ENCODE peak calls at places on chromosomes 3 and 15, in eight cellular contexts. U is psoas muscle, A is ovary, T is esophagus muscularis mucosa, G is heart left ventricle, Z is brain microvascular endothelial cell, P is endothelial cell of umbilical vein, W is right atrium auricular region. C is an unnamed sample.

GRCh38 chr15:70761046-70761445 is 2.3 kb downstream of the UACA start:
- DNase-seq in P (no peak), W (no peak), T (no peak), G (no peak), A (no peak), Z (no peak), U (no peak), C (no peak)

GRCh38 chr3:30319713-30320112 is 286.7 kb upstream of the TGFBR2 start:
- DNase-seq in U (no peak), P (peak; percentile 60), Z (peak; percentile 49), G (no peak), T (no peak), W (peak; percentile 68), A (no peak), C (peak; percentile 14)

GRCh38 chr15:98121514-98121913 is 161.0 kb downstream of the ARRDC4 start:
- DNase-seq in G (no peak), T (no peak), Z (no peak), U (no peak), W (no peak), P (no peak), A (no peak), C (no peak)

GRCh38 chr3:133833880-133834620 is 28.4 kb downstream of the SRPRB start:
- DNase-seq in W (peak; percentile 13), Z (no peak), U (no peak), T (no peak), P (no peak), A (no peak), G (no peak), C (no peak)

GRCh38 chr3:32865364-32865763 is 47.6 kb downstream of the TRIM71 start:
- DNase-seq in T (no peak), A (no peak), U (no peak), G (no peak), W (no peak), P (peak; percentile 18), Z (no peak), C (no peak)

GRCh38 chr3:172125963-172126403 is 86.6 kb downstream of the FNDC3B start:
- DNase-seq in A (no peak), U (peak; percentile 59), T (no peak), Z (peak; percentile 49), W (peak; percentile 90), P (peak; percentile 56), G (no peak), C (peak; percentile 74)

GRCh38 chr15:72315706-72316370 is 4.1 kb downstream of the CELF6 start:
- DNase-seq in U (no peak), A (no peak), Z (no peak), P (no peak), W (no peak), T (peak; percentile 82), G (no peak), C (no peak)

GRCh38 chr3:190496859-190497258 is 17.0 kb upstream of the IL1RAP start:
- DNase-seq in G (no peak), P (no peak), Z (no peak), W (no peak), T (no peak), U (no peak), A (no peak), C (no peak)

GRCh38 chr3:9770276-9770812 is 597 bp upstream of the CAMK1 start:
- DNase-seq in T (peak; percentile 97), G (peak; percentile 89), W (peak; percentile 91), A (peak; percentile 100), Z (no peak), U (peak; percentile 91), P (no peak), C (peak; percentile 91)

GRCh38 chr3:25428003-25428861 is at the start of gene RARB:
- DNase-seq in G (peak; percentile 72), P (peak; percentile 98), Z (peak; percentile 99), A (peak; percentile 78), W (peak; percentile 93), U (peak; percentile 53), T (peak; percentile 94), C (peak; percentile 59)

GRCh38 chr3:185337231-185337816 is 25.6 kb upstream of the MAP3K13 start:
- DNase-seq in T (no peak), P (no peak), A (no peak), W (no peak), U (no peak), G (no peak), Z (no peak), C (no peak)

GRCh38 chr3:13553686-13554085 is 4.8 kb downstream of the FBLN2 start:
- DNase-seq in U (no peak), P (no peak), G (peak; percentile 49), A (no peak), Z (no peak), W (no peak), T (no peak), C (no peak)

GRCh38 chr3:183393625-183394024 is 34.8 kb downstream of the MCF2L2 start:
- DNase-seq in U (no peak), W (no peak), P (no peak), G (no peak), A (no peak), Z (no peak), T (no peak), C (no peak)

GRCh38 chr3:197522183-197522715 is 33.5 kb downstream of the BDH1 start:
- DNase-seq in T (no peak), A (no peak), G (no peak), W (no peak), P (peak; percentile 81), U (no peak), Z (no peak), C (no peak)

GRCh38 chr3:42066516-42067181 is 24.5 kb upstream of the TRAK1 start:
- DNase-seq in W (no peak), G (peak; percentile 17), P (peak; percentile 91), Z (peak; percentile 81), U (no peak), A (no peak), T (no peak), C (peak; percentile 73)

GRCh38 chr3:127072221-127072771 is 89.4 kb downstream of the PLXNA1 start:
- DNase-seq in G (peak; percentile 25), Z (no peak), A (no peak), U (no peak), P (no peak), T (no peak), W (no peak), C (no peak)

GRCh38 chr3:49668861-49669260 is 5.3 kb upstream of the APEH start:
- DNase-seq in T (no peak), A (no peak), W (no peak), U (no peak), Z (no peak), G (no peak), P (no peak), C (no peak)
- H3K4me3 ChIP-seq in T (no peak overlapping the region), A (no peak overlapping the region), W (no peak overlapping the region), U (no peak overlapping the region), Z (no peak overlapping the region), G (no peak overlapping the region), P (no peak overlapping the region), C (no peak overlapping the region)

GRCh38 chr3:14861451-14862302 is 42.9 kb downstream of the FGD5 start:
- DNase-seq in P (no peak), T (no peak), A (no peak), G (no peak), W (no peak), U (no peak), Z (no peak), C (no peak)

GRCh38 chr3:14864131-14864530 is 45.4 kb downstream of the FGD5 start:
- DNase-seq in G (no peak), W (no peak), T (no peak), Z (no peak), P (no peak), A (no peak), U (no peak), C (no peak)

GRCh38 chr3:14862661-14863230 is 44.0 kb downstream of the FGD5 start:
- DNase-seq in T (no peak), U (no peak), Z (no peak), A (no peak), G (no peak), P (peak; percentile 28), W (no peak), C (no peak)

GRCh38 chr3:14862303-14862660 is 43.5 kb downstream of the FGD5 start:
- DNase-seq in G (no peak), P (no peak), Z (no peak), U (no peak), A (no peak), T (no peak), W (no peak), C (no peak)

DNA sequence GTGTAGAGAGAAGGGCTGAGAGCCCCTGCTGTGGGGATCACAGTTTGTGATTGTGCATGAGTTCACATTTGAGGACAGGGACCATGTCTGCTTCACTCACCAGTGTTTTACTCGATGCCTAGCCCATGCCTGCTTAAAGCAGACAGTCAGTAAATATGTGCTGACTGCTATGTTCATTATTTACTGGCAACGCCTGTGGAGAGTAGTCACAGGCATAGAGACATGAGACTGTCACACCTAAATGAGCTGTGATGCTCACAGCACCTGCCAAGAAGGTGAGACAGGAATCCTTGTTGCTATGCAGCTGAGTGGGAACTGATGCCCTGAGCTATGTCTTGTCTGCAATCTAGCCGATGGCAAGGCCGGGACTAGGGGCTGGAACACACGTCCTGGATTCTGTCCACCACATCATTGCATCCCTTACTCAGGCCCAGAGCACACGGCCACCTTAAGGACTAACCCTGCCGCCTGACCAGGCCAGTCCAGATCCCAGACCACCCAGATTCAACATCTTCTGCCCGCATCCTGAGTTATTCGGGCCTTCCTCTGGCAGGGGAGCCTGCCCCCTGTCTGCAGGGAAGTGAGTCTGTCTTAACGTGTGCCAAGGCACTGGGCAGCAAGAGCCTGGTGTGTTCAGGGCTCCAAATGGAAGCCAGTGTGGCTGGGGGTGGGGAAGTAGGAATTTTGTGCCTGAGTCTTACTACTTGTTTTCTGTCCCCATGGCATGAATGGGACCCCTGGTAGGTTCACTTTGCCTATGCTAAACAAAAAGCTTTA is 44.8 kb downstream of the FGD5 start:
- DNase-seq in Z (no peak), T (no peak), A (no peak), P (peak; percentile 40), G (no peak), W (no peak), U (no peak), C (no peak)
- TF ChIP-seq CTCF in Z (peak; percentile 50), T (no peak), A (no peak), P (peak; percentile 53), G (no peak), W (peak; percentile 42), U (no peak), C (peak; percentile 33)

GRCh38 chr15:100193277-100193860 is 148.4 kb downstream of the ADAMTS17 start:
- DNase-seq in U (no peak), P (no peak), T (no peak), A (no peak), W (no peak), G (no peak), Z (no peak), C (no peak)
- H3K36me3 ChIP-seq in U (peaks cover 4% of the 10 kb centered on the region), P (no peaks in the 10 kb centered on the region), T (no peaks in the 10 kb centered on the region), A (no peaks in the 10 kb centered on the region), W (no peaks in the 10 kb centered on the region), G (no peaks in the 10 kb centered on the region), Z (no peaks in the 10 kb centered on the region), C (no peaks in the 10 kb centered on the region)

GRCh38 chr15:59392299-59392698 is 19.6 kb upstream of the MYO1E start:
- DNase-seq in Z (no peak), U (no peak), P (no peak), W (no peak), A (no peak), T (no peak), G (no peak), C (no peak)

GRCh38 chr15:59394166-59394661 is 21.5 kb upstream of the MYO1E start:
- DNase-seq in T (no peak), U (no peak), W (no peak), G (no peak), Z (no peak), P (no peak), A (no peak), C (no peak)

GRCh38 chr15:59384507-59384906 is 11.8 kb upstream of the MYO1E start:
- DNase-seq in T (no peak), Z (no peak), U (no peak), W (no peak), G (no peak), A (no peak), P (no peak), C (no peak)

GRCh38 chr15:59388670-59389069 is 16.0 kb upstream of the MYO1E start:
- DNase-seq in Z (no peak), T (no peak), A (peak; percentile 13), W (no peak), U (no peak), G (no peak), P (peak; percentile 11), C (no peak)
- H3K4me3 ChIP-seq in Z (no peak overlapping the region), T (no peak overlapping the region), A (no peak overlapping the region), W (no peak overlapping the region), U (no peak overlapping the region), G (no peak overlapping the region), P (no peak overlapping the region), C (no peak overlapping the region)

C was measured in heart right ventricle.